ENCODE peak calls at places on chromosome 10, in eight cellular contexts. One of them, this sample, is unnamed.

GRCh38 chr10:18582803-18583202 is 68.6 kb downstream of the NSUN6 start:
- DNase-seq in Peyer's patch: no peak
- DNase-seq in fibroblast of lung: peak
- DNase-seq in RWPE2: no peak
- DNase-seq in adrenal gland: no peak
- DNase-seq in bronchial epithelial cell: no peak
- DNase-seq in cardiac fibroblast: peak
- DNase-seq in lung: no peak
- DNase-seq in this sample: peak

GRCh38 chr10:122650331-122650730 is 49.3 kb downstream of the C10orf120 start:
- DNase-seq in Peyer's patch: no peak
- DNase-seq in fibroblast of lung: no peak
- DNase-seq in RWPE2: no peak
- DNase-seq in adrenal gland: no peak
- DNase-seq in bronchial epithelial cell: no peak
- DNase-seq in cardiac fibroblast: no peak
- DNase-seq in lung: no peak
- DNase-seq in this sample: no peak

GRCh38 chr10:116848912-116849270 is 408 bp upstream of the ENO4 start:
- DNase-seq in Peyer's patch: no peak
- DNase-seq in fibroblast of lung: no peak
- DNase-seq in RWPE2: no peak
- DNase-seq in adrenal gland: no peak
- DNase-seq in bronchial epithelial cell: no peak
- DNase-seq in cardiac fibroblast: no peak
- DNase-seq in lung: no peak
- DNase-seq in this sample: no peak

GRCh38 chr10:44752451-44753441 is 158.4 kb upstream of the TMEM72 start:
- DNase-seq in Peyer's patch: no peak
- DNase-seq in fibroblast of lung: peak
- DNase-seq in RWPE2: no peak
- DNase-seq in adrenal gland: no peak
- DNase-seq in bronchial epithelial cell: peak
- DNase-seq in cardiac fibroblast: peak
- DNase-seq in lung: no peak
- DNase-seq in this sample: no peak

GRCh38 chr10:50567384-50567783 is 56.4 kb downstream of the SGMS1 start:
- DNase-seq in Peyer's patch: no peak
- DNase-seq in fibroblast of lung: no peak
- DNase-seq in RWPE2: no peak
- DNase-seq in adrenal gland: no peak
- DNase-seq in bronchial epithelial cell: no peak
- DNase-seq in cardiac fibroblast: no peak
- DNase-seq in lung: no peak
- DNase-seq in this sample: no peak

GRCh38 chr10:101671453-101671852 is 23.5 kb downstream of the FBXW4 start:
- DNase-seq in Peyer's patch: no peak
- DNase-seq in fibroblast of lung: no peak
- DNase-seq in RWPE2: no peak
- DNase-seq in adrenal gland: no peak
- DNase-seq in bronchial epithelial cell: no peak
- DNase-seq in cardiac fibroblast: no peak
- DNase-seq in lung: no peak
- DNase-seq in this sample: peak

GRCh38 chr10:20912969-20913368 is 15.9 kb upstream of the NEBL start:
- DNase-seq in Peyer's patch: no peak
- DNase-seq in fibroblast of lung: no peak
- DNase-seq in RWPE2: no peak
- DNase-seq in adrenal gland: no peak
- DNase-seq in bronchial epithelial cell: no peak
- DNase-seq in cardiac fibroblast: no peak
- DNase-seq in lung: no peak
- DNase-seq in this sample: no peak

GRCh38 chr10:2936816-2937215 is 130.5 kb upstream of the PFKP start:
- DNase-seq in Peyer's patch: no peak
- DNase-seq in fibroblast of lung: peak
- DNase-seq in RWPE2: no peak
- DNase-seq in adrenal gland: no peak
- DNase-seq in bronchial epithelial cell: no peak
- DNase-seq in cardiac fibroblast: no peak
- DNase-seq in lung: peak
- DNase-seq in this sample: no peak

GRCh38 chr10:78526347-78526746 is 492.7 kb downstream of the RPS24 start:
- DNase-seq in Peyer's patch: no peak
- DNase-seq in fibroblast of lung: no peak
- DNase-seq in RWPE2: no peak
- DNase-seq in adrenal gland: no peak
- DNase-seq in bronchial epithelial cell: no peak
- DNase-seq in cardiac fibroblast: no peak
- DNase-seq in lung: no peak
- DNase-seq in this sample: no peak

GRCh38 chr10:80137926-80138325 is 5.4 kb downstream of the PLAC9 start:
- DNase-seq in Peyer's patch: no peak
- DNase-seq in fibroblast of lung: no peak
- DNase-seq in RWPE2: no peak
- DNase-seq in adrenal gland: no peak
- DNase-seq in bronchial epithelial cell: no peak
- DNase-seq in cardiac fibroblast: no peak
- DNase-seq in lung: no peak
- DNase-seq in this sample: no peak

GRCh38 chr10:92047215-92047614 is 123.6 kb downstream of the BTAF1 start:
- DNase-seq in Peyer's patch: no peak
- DNase-seq in fibroblast of lung: no peak
- DNase-seq in RWPE2: no peak
- DNase-seq in adrenal gland: no peak
- DNase-seq in bronchial epithelial cell: no peak
- DNase-seq in cardiac fibroblast: peak
- DNase-seq in lung: no peak
- DNase-seq in this sample: no peak

GRCh38 chr10:101690461-101690860 is 4.5 kb downstream of the FBXW4 start:
- DNase-seq in Peyer's patch: no peak
- DNase-seq in fibroblast of lung: peak
- DNase-seq in RWPE2: no peak
- DNase-seq in adrenal gland: no peak
- DNase-seq in bronchial epithelial cell: no peak
- DNase-seq in cardiac fibroblast: no peak
- DNase-seq in lung: peak
- DNase-seq in this sample: no peak

GRCh38 chr10:61779950-61780659 is 117.4 kb downstream of the CABCOCO1 start:
- DNase-seq in Peyer's patch: peak
- DNase-seq in fibroblast of lung: peak
- DNase-seq in RWPE2: no peak
- DNase-seq in adrenal gland: no peak
- DNase-seq in bronchial epithelial cell: peak
- DNase-seq in cardiac fibroblast: peak
- DNase-seq in lung: peak
- DNase-seq in this sample: no peak

GRCh38 chr10:58952162-58952561 is 224.3 kb upstream of the PHYHIPL start:
- DNase-seq in Peyer's patch: no peak
- DNase-seq in fibroblast of lung: no peak
- DNase-seq in RWPE2: no peak
- DNase-seq in adrenal gland: no peak
- DNase-seq in bronchial epithelial cell: no peak
- DNase-seq in cardiac fibroblast: peak
- DNase-seq in lung: no peak
- DNase-seq in this sample: no peak

GRCh38 chr10:97574374-97575100 is 2.0 kb downstream of the ANKRD2 start:
- DNase-seq in Peyer's patch: peak
- DNase-seq in fibroblast of lung: peak
- DNase-seq in RWPE2: peak
- DNase-seq in adrenal gland: peak
- DNase-seq in bronchial epithelial cell: peak
- DNase-seq in cardiac fibroblast: peak
- DNase-seq in lung: peak
- DNase-seq in this sample: no peak

GRCh38 chr10:60883187-60883586 is 60.8 kb downstream of the RHOBTB1 start:
- DNase-seq in Peyer's patch: no peak
- DNase-seq in fibroblast of lung: peak
- DNase-seq in RWPE2: no peak
- DNase-seq in adrenal gland: no peak
- DNase-seq in bronchial epithelial cell: peak
- DNase-seq in cardiac fibroblast: peak
- DNase-seq in lung: no peak
- DNase-seq in this sample: peak

GRCh38 chr10:76428541-76429330 is 997.3 kb downstream of the LRMDA start:
- DNase-seq in Peyer's patch: no peak
- DNase-seq in fibroblast of lung: peak
- DNase-seq in RWPE2: no peak
- DNase-seq in adrenal gland: no peak
- DNase-seq in bronchial epithelial cell: peak
- DNase-seq in cardiac fibroblast: peak
- DNase-seq in lung: no peak
- DNase-seq in this sample: no peak

GRCh38 chr10:79933961-79934360 is 14.9 kb downstream of the SFTPD start:
- DNase-seq in Peyer's patch: no peak
- DNase-seq in fibroblast of lung: peak
- DNase-seq in RWPE2: no peak
- DNase-seq in adrenal gland: no peak
- DNase-seq in bronchial epithelial cell: peak
- DNase-seq in cardiac fibroblast: peak
- DNase-seq in lung: peak
- DNase-seq in this sample: no peak

GRCh38 chr10:75493464-75493863 is 62.0 kb downstream of the LRMDA start:
- DNase-seq in Peyer's patch: no peak
- DNase-seq in fibroblast of lung: no peak
- DNase-seq in RWPE2: no peak
- DNase-seq in adrenal gland: no peak
- DNase-seq in bronchial epithelial cell: no peak
- DNase-seq in cardiac fibroblast: no peak
- DNase-seq in lung: no peak
- DNase-seq in this sample: no peak

DNA sequence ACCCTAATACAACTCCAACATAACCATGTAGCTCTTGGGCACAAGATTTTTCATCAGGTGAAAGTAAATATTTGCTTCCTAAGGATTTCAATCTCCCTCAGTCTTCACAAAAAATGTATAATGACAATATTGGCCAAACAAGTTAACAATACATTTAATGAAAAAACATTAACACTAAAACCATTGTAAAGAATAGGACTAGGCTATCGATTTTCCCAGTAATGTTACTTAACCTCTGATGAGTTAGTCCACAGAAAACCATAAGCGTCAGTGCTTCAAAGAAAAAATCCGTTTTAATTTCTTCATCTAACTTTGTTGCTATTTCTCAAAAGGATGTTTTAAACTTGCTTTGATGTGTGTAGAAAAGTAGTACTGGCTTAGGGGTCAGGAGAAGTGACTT is 1.2 kb downstream of the ZNF33B start:
- DNase-seq in Peyer's patch: no peak
- DNase-seq in fibroblast of lung: no peak
- DNase-seq in RWPE2: no peak
- DNase-seq in adrenal gland: no peak
- DNase-seq in bronchial epithelial cell: peak
- DNase-seq in cardiac fibroblast: no peak
- DNase-seq in lung: no peak
- DNase-seq in this sample: no peak
- H3K4me3 ChIP-seq in Peyer's patch: peak
- H3K4me3 ChIP-seq in fibroblast of lung: peak
- H3K4me3 ChIP-seq in RWPE2: peak
- H3K4me3 ChIP-seq in adrenal gland: no peak
- H3K4me3 ChIP-seq in bronchial epithelial cell: peak
- H3K4me3 ChIP-seq in cardiac fibroblast: no peak
- H3K4me3 ChIP-seq in lung: no peak
- H3K4me3 ChIP-seq in this sample: peak

GRCh38 chr10:114624941-114625780 is 32.9 kb downstream of the ABLIM1 start:
- DNase-seq in Peyer's patch: no peak
- DNase-seq in fibroblast of lung: peak
- DNase-seq in RWPE2: no peak
- DNase-seq in adrenal gland: no peak
- DNase-seq in bronchial epithelial cell: peak
- DNase-seq in cardiac fibroblast: peak
- DNase-seq in lung: no peak
- DNase-seq in this sample: no peak
- TF ChIP-seq CTCF in Peyer's patch: no peak
- TF ChIP-seq CTCF in fibroblast of lung: no peak
- TF ChIP-seq CTCF in RWPE2: no peak
- TF ChIP-seq CTCF in adrenal gland: no peak
- TF ChIP-seq CTCF in bronchial epithelial cell: no peak
- TF ChIP-seq CTCF in cardiac fibroblast: no peak
- TF ChIP-seq CTCF in lung: no peak
- TF ChIP-seq CTCF in this sample: no peak

GRCh38 chr10:69572159-69573055 is 815 bp downstream of the NEUROG3 start:
- DNase-seq in Peyer's patch: no peak
- DNase-seq in fibroblast of lung: peak
- DNase-seq in RWPE2: no peak
- DNase-seq in adrenal gland: no peak
- DNase-seq in bronchial epithelial cell: no peak
- DNase-seq in cardiac fibroblast: peak
- DNase-seq in lung: no peak
- DNase-seq in this sample: peak

GRCh38 chr10:69571618-69572158 is 1.5 kb downstream of the NEUROG3 start:
- DNase-seq in Peyer's patch: no peak
- DNase-seq in fibroblast of lung: no peak
- DNase-seq in RWPE2: no peak
- DNase-seq in adrenal gland: no peak
- DNase-seq in bronchial epithelial cell: no peak
- DNase-seq in cardiac fibroblast: no peak
- DNase-seq in lung: no peak
- DNase-seq in this sample: no peak

GRCh38 chr10:69575164-69575722 is 2.0 kb upstream of the NEUROG3 start:
- DNase-seq in Peyer's patch: no peak
- DNase-seq in fibroblast of lung: no peak
- DNase-seq in RWPE2: no peak
- DNase-seq in adrenal gland: no peak
- DNase-seq in bronchial epithelial cell: no peak
- DNase-seq in cardiac fibroblast: no peak
- DNase-seq in lung: no peak
- DNase-seq in this sample: no peak

GRCh38 chr10:69574571-69574978 is 1.4 kb upstream of the NEUROG3 start:
- DNase-seq in Peyer's patch: no peak
- DNase-seq in fibroblast of lung: no peak
- DNase-seq in RWPE2: no peak
- DNase-seq in adrenal gland: no peak
- DNase-seq in bronchial epithelial cell: no peak
- DNase-seq in cardiac fibroblast: no peak
- DNase-seq in lung: no peak
- DNase-seq in this sample: no peak

GRCh38 chr10:69573056-69573806 is at the start of gene NEUROG3:
- DNase-seq in Peyer's patch: no peak
- DNase-seq in fibroblast of lung: no peak
- DNase-seq in RWPE2: no peak
- DNase-seq in adrenal gland: no peak
- DNase-seq in bronchial epithelial cell: no peak
- DNase-seq in cardiac fibroblast: no peak
- DNase-seq in lung: no peak
- DNase-seq in this sample: peak
- H3K4me3 ChIP-seq in Peyer's patch: peak
- H3K4me3 ChIP-seq in fibroblast of lung: no peak
- H3K4me3 ChIP-seq in RWPE2: no peak
- H3K4me3 ChIP-seq in adrenal gland: no peak
- H3K4me3 ChIP-seq in bronchial epithelial cell: no peak
- H3K4me3 ChIP-seq in cardiac fibroblast: no peak
- H3K4me3 ChIP-seq in lung: no peak
- H3K4me3 ChIP-seq in this sample: peak

GRCh38 chr10:47403401-47404318 is 19.6 kb upstream of the ZNF488 start:
- DNase-seq in Peyer's patch: no peak
- DNase-seq in fibroblast of lung: no peak
- DNase-seq in RWPE2: no peak
- DNase-seq in adrenal gland: no peak
- DNase-seq in bronchial epithelial cell: no peak
- DNase-seq in cardiac fibroblast: no peak
- DNase-seq in lung: peak
- DNase-seq in this sample: no peak
- TF ChIP-seq CTCF in Peyer's patch: no peak
- TF ChIP-seq CTCF in fibroblast of lung: no peak
- TF ChIP-seq CTCF in RWPE2: no peak
- TF ChIP-seq CTCF in adrenal gland: no peak
- TF ChIP-seq CTCF in bronchial epithelial cell: peak
- TF ChIP-seq CTCF in cardiac fibroblast: no peak
- TF ChIP-seq CTCF in lung: no peak
- TF ChIP-seq CTCF in this sample: peak

GRCh38 chr10:84200537-84201243 is 6.4 kb downstream of the CDHR1 start:
- DNase-seq in Peyer's patch: no peak
- DNase-seq in fibroblast of lung: no peak
- DNase-seq in RWPE2: no peak
- DNase-seq in adrenal gland: no peak
- DNase-seq in bronchial epithelial cell: no peak
- DNase-seq in cardiac fibroblast: no peak
- DNase-seq in lung: no peak
- DNase-seq in this sample: no peak
- H3K4me3 ChIP-seq in Peyer's patch: no peak
- H3K4me3 ChIP-seq in fibroblast of lung: no peak
- H3K4me3 ChIP-seq in RWPE2: no peak
- H3K4me3 ChIP-seq in adrenal gland: no peak
- H3K4me3 ChIP-seq in bronchial epithelial cell: no peak
- H3K4me3 ChIP-seq in cardiac fibroblast: no peak
- H3K4me3 ChIP-seq in lung: no peak
- H3K4me3 ChIP-seq in this sample: no peak

This sample was measured in GM12865.